ENCODE peak calls at places on chromosomes 4 and X, in six cellular contexts. One of them, this sample, is unnamed.

GRCh38 chr4:78691971-78692814 is 84.0 kb upstream of the BMP2K start:
- DNase-seq in brain microvascular endothelial cell: peak
- DNase-seq in GM12864: no peak
- DNase-seq in dorsolateral prefrontal cortex: no peak
- DNase-seq in PC-3: no peak
- DNase-seq in fibroblast of lung: no peak
- DNase-seq in this sample: no peak

GRCh38 chr4:149072359-149072758 is 630.1 kb upstream of the NR3C2 start:
- DNase-seq in fibroblast of lung: no peak
- DNase-seq in PC-3: no peak
- DNase-seq in dorsolateral prefrontal cortex: no peak
- DNase-seq in brain microvascular endothelial cell: no peak
- DNase-seq in GM12864: no peak
- DNase-seq in this sample: no peak

GRCh38 chr4:85901500-85901899 is 426.6 kb downstream of the ARHGAP24 start:
- DNase-seq in dorsolateral prefrontal cortex: no peak
- DNase-seq in fibroblast of lung: peak
- DNase-seq in GM12864: no peak
- DNase-seq in brain microvascular endothelial cell: no peak
- DNase-seq in PC-3: peak
- DNase-seq in this sample: peak

GRCh38 chrX:154779261-154779660 is 16.6 kb downstream of the DKC1 start:
- DNase-seq in brain microvascular endothelial cell: no peak
- DNase-seq in GM12864: no peak
- DNase-seq in dorsolateral prefrontal cortex: no peak
- DNase-seq in fibroblast of lung: peak
- DNase-seq in PC-3: peak
- DNase-seq in this sample: no peak

GRCh38 chrX:134821901-134822300 is 163.6 kb upstream of the PLAC1 start:
- DNase-seq in fibroblast of lung: no peak
- DNase-seq in GM12864: no peak
- DNase-seq in brain microvascular endothelial cell: no peak
- DNase-seq in dorsolateral prefrontal cortex: no peak
- DNase-seq in PC-3: no peak
- DNase-seq in this sample: no peak

GRCh38 chrX:5051831-5052491 is 1176.7 kb downstream of the NLGN4X start:
- DNase-seq in PC-3: peak
- DNase-seq in brain microvascular endothelial cell: peak
- DNase-seq in fibroblast of lung: peak
- DNase-seq in GM12864: no peak
- DNase-seq in dorsolateral prefrontal cortex: no peak
- DNase-seq in this sample: peak

GRCh38 chr4:162498168-162498567 is 334.4 kb upstream of the FSTL5 start:
- DNase-seq in dorsolateral prefrontal cortex: no peak
- DNase-seq in PC-3: no peak
- DNase-seq in GM12864: no peak
- DNase-seq in fibroblast of lung: no peak
- DNase-seq in brain microvascular endothelial cell: no peak
- DNase-seq in this sample: no peak

GRCh38 chrX:44157858-44158257 is 184.7 kb upstream of the NDP start:
- DNase-seq in brain microvascular endothelial cell: no peak
- DNase-seq in PC-3: no peak
- DNase-seq in GM12864: no peak
- DNase-seq in dorsolateral prefrontal cortex: no peak
- DNase-seq in fibroblast of lung: peak
- DNase-seq in this sample: no peak

GRCh38 chr4:89152972-89153371 is 41.6 kb downstream of the TIGD2 start:
- DNase-seq in brain microvascular endothelial cell: peak
- DNase-seq in dorsolateral prefrontal cortex: no peak
- DNase-seq in PC-3: no peak
- DNase-seq in fibroblast of lung: peak
- DNase-seq in GM12864: no peak
- DNase-seq in this sample: no peak

GRCh38 chr4:39304651-39305050 is 61.5 kb downstream of the RFC1 start:
- DNase-seq in brain microvascular endothelial cell: peak
- DNase-seq in PC-3: no peak
- DNase-seq in GM12864: no peak
- DNase-seq in dorsolateral prefrontal cortex: no peak
- DNase-seq in fibroblast of lung: peak
- DNase-seq in this sample: no peak

GRCh38 chr4:38056024-38056685 is 96.0 kb downstream of the PTTG2 start:
- DNase-seq in dorsolateral prefrontal cortex: no peak
- DNase-seq in PC-3: no peak
- DNase-seq in brain microvascular endothelial cell: no peak
- DNase-seq in fibroblast of lung: no peak
- DNase-seq in GM12864: no peak
- DNase-seq in this sample: no peak

GRCh38 chrX:15721911-15722310 is 16.2 kb upstream of the CA5B start:
- DNase-seq in GM12864: no peak
- DNase-seq in PC-3: no peak
- DNase-seq in brain microvascular endothelial cell: no peak
- DNase-seq in dorsolateral prefrontal cortex: no peak
- DNase-seq in fibroblast of lung: no peak
- DNase-seq in this sample: no peak

GRCh38 chrX:12819231-12819630 is 28.0 kb downstream of the PRPS2 start:
- DNase-seq in brain microvascular endothelial cell: no peak
- DNase-seq in dorsolateral prefrontal cortex: no peak
- DNase-seq in fibroblast of lung: no peak
- DNase-seq in PC-3: no peak
- DNase-seq in GM12864: no peak
- DNase-seq in this sample: no peak

GRCh38 chr4:19382993-19383392 is 868.7 kb upstream of the SLIT2 start:
- DNase-seq in PC-3: peak
- DNase-seq in fibroblast of lung: peak
- DNase-seq in brain microvascular endothelial cell: no peak
- DNase-seq in GM12864: no peak
- DNase-seq in dorsolateral prefrontal cortex: no peak
- DNase-seq in this sample: no peak

GRCh38 chr4:122930877-122931276 is 8.5 kb upstream of the NUDT6 start:
- DNase-seq in brain microvascular endothelial cell: no peak
- DNase-seq in dorsolateral prefrontal cortex: no peak
- DNase-seq in PC-3: peak
- DNase-seq in GM12864: no peak
- DNase-seq in fibroblast of lung: peak
- DNase-seq in this sample: no peak
- TF ChIP-seq CTCF in brain microvascular endothelial cell: peak
- TF ChIP-seq CTCF in dorsolateral prefrontal cortex: peak
- TF ChIP-seq CTCF in PC-3: peak
- TF ChIP-seq CTCF in GM12864: peak
- TF ChIP-seq CTCF in fibroblast of lung: no peak
- TF ChIP-seq CTCF in this sample: no peak

DNA sequence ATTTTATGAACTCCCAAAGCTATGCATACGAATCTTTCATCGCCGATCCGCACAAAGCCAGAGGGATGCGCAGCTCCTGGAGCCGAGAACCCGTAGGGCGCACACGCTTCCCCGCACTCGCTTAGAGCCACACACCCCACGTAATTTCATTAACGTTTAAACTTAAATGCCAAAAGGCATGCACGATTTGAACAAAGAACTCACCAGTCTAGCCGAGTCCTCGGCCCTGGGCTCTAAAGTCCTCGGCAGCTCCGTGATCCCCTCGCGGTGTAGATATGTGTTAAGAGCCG is 2.4 kb upstream of the FAT1 start:
- DNase-seq in brain microvascular endothelial cell: no peak
- DNase-seq in PC-3: no peak
- DNase-seq in dorsolateral prefrontal cortex: no peak
- DNase-seq in GM12864: no peak
- DNase-seq in fibroblast of lung: no peak
- DNase-seq in this sample: no peak
- H3K4me3 ChIP-seq in brain microvascular endothelial cell: peak
- H3K4me3 ChIP-seq in PC-3: peak
- H3K4me3 ChIP-seq in dorsolateral prefrontal cortex: peak
- H3K4me3 ChIP-seq in GM12864: no peak
- H3K4me3 ChIP-seq in fibroblast of lung: peak
- H3K4me3 ChIP-seq in this sample: peak

GRCh38 chr4:136858911-136859310 is 673.4 kb downstream of the PCDH18 start:
- DNase-seq in dorsolateral prefrontal cortex: no peak
- DNase-seq in PC-3: no peak
- DNase-seq in brain microvascular endothelial cell: no peak
- DNase-seq in fibroblast of lung: no peak
- DNase-seq in GM12864: no peak
- DNase-seq in this sample: no peak
- TF ChIP-seq CTCF in dorsolateral prefrontal cortex: no peak
- TF ChIP-seq CTCF in PC-3: no peak
- TF ChIP-seq CTCF in brain microvascular endothelial cell: no peak
- TF ChIP-seq CTCF in fibroblast of lung: no peak
- TF ChIP-seq CTCF in GM12864: no peak
- TF ChIP-seq CTCF in this sample: no peak

DNA sequence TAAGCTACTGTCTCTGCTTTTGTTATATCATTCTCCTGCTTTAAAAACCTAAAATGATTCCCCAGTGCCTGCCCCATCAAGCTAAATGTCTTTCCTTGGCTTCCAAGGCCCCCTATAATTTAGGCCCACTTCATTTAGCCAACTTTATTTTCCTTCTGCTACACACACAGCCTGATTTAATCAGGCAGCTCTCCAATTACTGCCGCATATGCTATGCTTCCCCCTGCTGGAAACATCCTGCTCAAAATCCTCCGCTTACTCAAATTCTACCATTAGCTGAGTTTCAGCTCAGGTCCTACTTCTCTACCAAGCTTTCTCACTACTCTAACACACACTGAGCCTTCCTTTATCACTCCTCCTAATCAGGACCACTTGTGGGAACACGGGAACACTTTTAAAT is 17.0 kb downstream of the LAMP2 start:
- DNase-seq in brain microvascular endothelial cell: peak
- DNase-seq in dorsolateral prefrontal cortex: no peak
- DNase-seq in GM12864: no peak
- DNase-seq in fibroblast of lung: peak
- DNase-seq in PC-3: peak
- DNase-seq in this sample: no peak
- H3K4me3 ChIP-seq in brain microvascular endothelial cell: no peak
- H3K4me3 ChIP-seq in dorsolateral prefrontal cortex: no peak
- H3K4me3 ChIP-seq in GM12864: no peak
- H3K4me3 ChIP-seq in fibroblast of lung: no peak
- H3K4me3 ChIP-seq in PC-3: no peak
- H3K4me3 ChIP-seq in this sample: no peak

DNA sequence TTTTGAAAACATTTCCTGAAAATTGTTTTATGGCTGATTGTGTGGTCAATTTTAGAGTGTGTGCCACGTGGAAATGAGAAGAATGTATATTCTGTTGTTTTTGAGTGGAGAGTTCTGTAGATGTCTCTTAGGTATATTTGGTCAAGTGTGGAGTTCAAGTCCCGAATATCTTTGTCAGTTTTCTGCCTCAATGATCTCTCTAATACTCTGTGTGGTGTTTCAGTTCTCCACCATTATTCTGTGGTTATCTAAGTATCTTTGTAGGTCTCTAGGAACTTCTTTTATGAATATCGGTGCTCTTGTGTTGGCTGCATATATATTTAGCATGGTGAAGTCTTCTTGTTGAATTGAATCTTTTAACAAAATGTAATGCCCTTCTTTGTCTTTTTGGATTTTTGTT is 113.3 kb downstream of the LINC00632 start:
- DNase-seq in dorsolateral prefrontal cortex: no peak
- DNase-seq in PC-3: no peak
- DNase-seq in brain microvascular endothelial cell: no peak
- DNase-seq in GM12864: no peak
- DNase-seq in fibroblast of lung: no peak
- DNase-seq in this sample: no peak
- TF ChIP-seq CTCF in dorsolateral prefrontal cortex: no peak
- TF ChIP-seq CTCF in PC-3: no peak
- TF ChIP-seq CTCF in brain microvascular endothelial cell: no peak
- TF ChIP-seq CTCF in GM12864: no peak
- TF ChIP-seq CTCF in fibroblast of lung: no peak
- TF ChIP-seq CTCF in this sample: no peak

DNA sequence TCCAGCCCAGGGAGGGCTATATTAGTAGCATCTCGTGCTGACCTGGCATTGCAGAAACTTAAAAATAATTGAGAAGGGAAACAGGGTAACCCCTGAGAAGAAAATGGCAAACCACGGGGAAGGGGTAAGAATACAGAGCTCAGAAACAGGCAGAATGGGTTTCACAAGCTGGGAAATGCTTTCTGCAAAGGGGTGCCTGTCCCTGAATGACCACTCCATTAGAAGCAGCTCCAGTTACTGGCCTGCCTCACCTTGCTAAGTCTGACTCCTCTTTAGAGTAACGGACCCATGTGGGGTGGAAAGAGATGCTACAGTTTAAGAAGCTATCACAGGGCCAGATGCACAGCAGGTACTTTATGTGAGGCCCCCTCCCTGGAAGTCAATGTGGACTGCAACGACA is 2.5 kb downstream of the WDR1 start:
- DNase-seq in PC-3: no peak
- DNase-seq in dorsolateral prefrontal cortex: no peak
- DNase-seq in fibroblast of lung: no peak
- DNase-seq in brain microvascular endothelial cell: no peak
- DNase-seq in GM12864: no peak
- DNase-seq in this sample: no peak
- H3K4me3 ChIP-seq in PC-3: no peak
- H3K4me3 ChIP-seq in dorsolateral prefrontal cortex: no peak
- H3K4me3 ChIP-seq in fibroblast of lung: peak
- H3K4me3 ChIP-seq in brain microvascular endothelial cell: peak
- H3K4me3 ChIP-seq in GM12864: no peak
- H3K4me3 ChIP-seq in this sample: peak

DNA sequence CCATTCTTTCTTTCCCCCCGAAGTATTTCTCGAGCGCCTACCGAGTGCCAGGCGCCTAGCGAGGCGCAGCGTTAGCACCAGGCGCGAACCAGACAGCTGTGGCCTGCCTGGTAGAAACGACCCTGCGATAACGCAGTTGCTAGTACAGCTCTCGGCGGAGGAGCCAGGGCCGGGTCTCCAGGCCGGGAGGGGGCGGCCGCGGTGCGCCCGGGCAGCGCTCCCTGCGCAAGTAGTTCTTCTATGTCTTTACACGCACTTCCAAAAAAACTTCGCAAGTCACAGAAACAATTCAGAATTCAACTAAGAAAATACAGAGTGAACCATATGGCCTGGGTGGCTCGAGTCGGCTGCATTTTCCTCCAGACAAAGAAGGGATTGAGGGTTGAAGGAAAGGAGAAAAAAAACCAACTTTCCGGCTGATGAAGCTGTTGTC is 7.0 kb upstream of the NEUROG2 start:
- DNase-seq in PC-3: no peak
- DNase-seq in fibroblast of lung: peak
- DNase-seq in brain microvascular endothelial cell: peak
- DNase-seq in GM12864: no peak
- DNase-seq in dorsolateral prefrontal cortex: no peak
- DNase-seq in this sample: no peak
- TF ChIP-seq CTCF in PC-3: no peak
- TF ChIP-seq CTCF in fibroblast of lung: no peak
- TF ChIP-seq CTCF in brain microvascular endothelial cell: peak
- TF ChIP-seq CTCF in GM12864: peak
- TF ChIP-seq CTCF in dorsolateral prefrontal cortex: no peak
- TF ChIP-seq CTCF in this sample: peak

DNA sequence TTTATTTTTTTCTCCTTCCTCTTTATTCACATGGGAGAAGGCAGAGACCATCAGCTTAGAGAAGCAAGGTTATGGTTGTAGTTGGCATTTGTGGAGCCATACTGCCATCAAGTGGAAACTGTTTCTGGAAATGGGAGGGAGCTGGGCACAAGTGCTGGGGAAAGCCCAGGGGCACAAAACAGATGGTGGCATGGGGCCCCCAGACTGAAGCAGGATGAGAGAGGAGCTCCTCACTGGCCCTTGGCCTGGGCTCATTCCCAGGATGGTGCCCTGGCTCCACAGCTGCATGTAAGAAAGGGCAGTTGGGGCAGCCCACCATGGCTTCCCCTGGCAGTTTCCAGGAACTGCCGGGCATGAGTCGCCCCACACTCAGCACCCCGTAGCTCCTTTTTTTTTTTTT is 59.2 kb downstream of the NBDY start:
- DNase-seq in brain microvascular endothelial cell: no peak
- DNase-seq in dorsolateral prefrontal cortex: no peak
- DNase-seq in GM12864: no peak
- DNase-seq in PC-3: no peak
- DNase-seq in fibroblast of lung: no peak
- DNase-seq in this sample: no peak
- H3K4me3 ChIP-seq in brain microvascular endothelial cell: no peak
- H3K4me3 ChIP-seq in dorsolateral prefrontal cortex: peak
- H3K4me3 ChIP-seq in GM12864: no peak
- H3K4me3 ChIP-seq in PC-3: no peak
- H3K4me3 ChIP-seq in fibroblast of lung: no peak
- H3K4me3 ChIP-seq in this sample: no peak